ENCODE peak calls at places on chromosome 1, in seven cellular contexts. J, U, R, C, F, H and Z are unnamed samples.
A peak's percentile ranks its signal among the peaks of the same experiment; 100 is the strongest.

GRCh38 chr1:110114784-110115183 is 2.5 kb downstream of the UBL4B start:
- DNase-seq in F (no peak), C (no peak), U (no peak), R (peak; percentile 43), J (no peak), H (no peak), Z (no peak)

GRCh38 chr1:3668585-3669300 is 16.4 kb downstream of the TP73 start:
- DNase-seq in R (peak; percentile 74), C (no peak), H (no peak), F (peak; percentile 89), U (peak; percentile 88), J (no peak), Z (no peak)

GRCh38 chr1:91900538-91900937 is 14.6 kb upstream of the TGFBR3 start:
- DNase-seq in H (peak; percentile 74), F (no peak), U (no peak), J (no peak), R (no peak), C (no peak), Z (no peak)

GRCh38 chr1:225427249-225428065 is at the start of gene LBR:
- DNase-seq in C (no peak), H (peak; percentile 57), U (peak; percentile 67), R (no peak), J (no peak), F (no peak), Z (no peak)

GRCh38 chr1:38497921-38498320 is 361.7 kb downstream of the RRAGC start:
- DNase-seq in U (no peak), R (no peak), J (no peak), H (no peak), F (no peak), C (no peak), Z (no peak)

GRCh38 chr1:21337931-21338567 is 47.8 kb upstream of the ECE1 start:
- DNase-seq in F (peak; percentile 37), U (no peak), J (no peak), C (no peak), H (peak; percentile 57), R (no peak), Z (no peak)

GRCh38 chr1:106975944-106976343 is 80.5 kb upstream of the PRMT6 start:
- DNase-seq in C (no peak), U (no peak), F (no peak), H (no peak), R (no peak), J (no peak), Z (no peak)

GRCh38 chr1:119827010-119827409 is 15.8 kb upstream of the REG4 start:
- DNase-seq in F (no peak), R (peak; percentile 6), U (no peak), J (no peak), H (no peak), C (no peak), Z (no peak)

GRCh38 chr1:38728176-38728908 is 131.2 kb downstream of the RRAGC start:
- DNase-seq in C (no peak), F (no peak), J (no peak), R (no peak), H (no peak), U (no peak), Z (no peak)

GRCh38 chr1:248858096-248858890 is 592 bp downstream of the ZNF692 start:
- DNase-seq in R (peak; percentile 37), H (peak; percentile 80), J (no peak), F (peak; percentile 68), U (peak; percentile 72), C (no peak), Z (peak; percentile 30)

GRCh38 chr1:223041481-223041880 is 101.6 kb downstream of the TLR5 start:
- DNase-seq in F (no peak), H (no peak), J (no peak), U (peak; percentile 15), C (no peak), R (no peak), Z (no peak)

GRCh38 chr1:186887198-186887597 is 58.4 kb downstream of the PLA2G4A start:
- DNase-seq in R (no peak), J (no peak), U (no peak), H (no peak), C (no peak), F (no peak), Z (no peak)

GRCh38 chr1:94531664-94532063 is 9.9 kb downstream of the F3 start:
- DNase-seq in H (no peak), R (no peak), U (no peak), C (no peak), J (no peak), F (no peak), Z (no peak)

GRCh38 chr1:48906729-48907128 is 130.0 kb upstream of the BEND5 start:
- DNase-seq in J (no peak), H (no peak), C (no peak), F (no peak), U (no peak), R (no peak), Z (no peak)

GRCh38 chr1:184379111-184379752 is 7.6 kb upstream of the C1orf21 start:
- DNase-seq in U (peak; percentile 10), C (no peak), F (no peak), R (no peak), J (no peak), H (no peak), Z (no peak)

GRCh38 chr1:226226601-226227000 is 3.1 kb downstream of the MIXL1 start:
- DNase-seq in H (no peak), C (no peak), J (no peak), F (no peak), U (no peak), R (no peak), Z (no peak)

GRCh38 chr1:11324562-11324961 is 51.6 kb downstream of the UBIAD1 start:
- DNase-seq in H (no peak), R (no peak), U (no peak), J (no peak), C (no peak), F (no peak), Z (no peak)

GRCh38 chr1:169513208-169513607 is 27.5 kb upstream of the SLC19A2 start:
- DNase-seq in J (no peak), R (no peak), U (no peak), F (no peak), H (no peak), C (no peak), Z (no peak)

GRCh38 chr1:116671835-116672234 is 4.3 kb upstream of the IGSF3 start:
- DNase-seq in C (no peak), U (no peak), R (no peak), H (no peak), F (no peak), J (no peak), Z (no peak)

GRCh38 chr1:168335500-168335899 is 54.8 kb downstream of the TBX19 start:
- DNase-seq in U (no peak), C (no peak), F (no peak), R (no peak), J (no peak), H (no peak), Z (no peak)

GRCh38 chr1:62082456-62083363 is 111.9 kb upstream of the L1TD1 start:
- DNase-seq in U (peak; percentile 47), J (no peak), C (peak; percentile 11), F (peak; percentile 31), R (peak; percentile 5), H (peak; percentile 57), Z (no peak)

GRCh38 chr1:8602471-8603219 is 214.8 kb downstream of the RERE start:
- DNase-seq in H (no peak), J (no peak), C (no peak), F (no peak), U (no peak), R (no peak), Z (peak; percentile 21)

GRCh38 chr1:79117376-79117775 is 110.8 kb upstream of the ADGRL4 start:
- DNase-seq in F (no peak), J (no peak), C (no peak), H (no peak), R (no peak), U (no peak), Z (no peak)

GRCh38 chr1:1440262-1440772 is 4.8 kb downstream of the VWA1 start:
- DNase-seq in R (no peak), H (peak; percentile 9), F (no peak), J (no peak), U (no peak), C (no peak), Z (no peak)

GRCh38 chr1:60571811-60572210 is 498.2 kb upstream of the C1orf87 start:
- DNase-seq in F (no peak), C (no peak), R (no peak), U (no peak), H (no peak), J (no peak), Z (no peak)

GRCh38 chr1:207362962-207363858 is 41.7 kb downstream of the CD55 start:
- DNase-seq in R (no peak), U (no peak), H (peak; percentile 33), C (peak; percentile 1), J (peak; percentile 33), F (peak; percentile 10), Z (no peak)

GRCh38 chr1:31663622-31664452 is 19.2 kb upstream of the PEF1 start:
- DNase-seq in R (peak; percentile 15), C (peak; percentile 43), J (peak; percentile 33), H (peak; percentile 83), U (peak; percentile 66), F (peak; percentile 51), Z (peak; percentile 26)

GRCh38 chr1:108502624-108503023 is 52.5 kb downstream of the NBPF6 start:
- DNase-seq in F (no peak), U (no peak), C (no peak), J (no peak), H (peak; percentile 22), R (no peak), Z (no peak)